ENCODE peak calls at places on chromosomes 7 and 10, in seven cellular contexts. C is SHP77 treated with DMSO at 0.1 percent for 48 hours; F is naive thymus-derived CD8-positive, alpha-beta T cell; H is tibial artery; R is A549; N is stimulated activated CD4-positive, alpha-beta T cell treated with anti-CD3 and anti-CD28 coated beads, Interleukin-1b, Interleukin-23, amount 100 ng/mL, for 48 hours; K is D341Med. P is an unnamed sample.
A peak's percentile ranks its signal among the peaks of the same experiment; 100 is the strongest.

GRCh38 chr7:151205749-151206148 is 4.5 kb downstream of the H2BK1 start:
- DNase-seq in K (no peak), H (no peak), F (no peak), C (no peak), N (no peak), R (no peak), P (no peak)

GRCh38 chr10:107028249-107028648 is 136.3 kb downstream of the SORCS1 start:
- DNase-seq in K (no peak), R (no peak), N (no peak), H (no peak), F (no peak), C (no peak), P (no peak)

GRCh38 chr7:80729586-80730320 is 91.3 kb downstream of the CD36 start:
- DNase-seq in R (no peak), N (no peak), F (no peak), K (no peak), C (no peak), H (no peak), P (no peak)

GRCh38 chr7:84218681-84219080 is 24.1 kb upstream of the SEMA3A start:
- DNase-seq in N (no peak), F (no peak), K (no peak), C (no peak), H (no peak), R (peak; percentile 52), P (no peak)

GRCh38 chr7:36862685-36863375 is 138.5 kb upstream of the AOAH start:
- DNase-seq in F (no peak), R (no peak), K (no peak), H (no peak), N (no peak), C (no peak), P (no peak)

GRCh38 chr7:25025218-25025671 is 45.3 kb upstream of the OSBPL3 start:
- DNase-seq in R (peak; percentile 61), N (no peak), K (no peak), C (no peak), H (no peak), F (no peak), P (no peak)

GRCh38 chr10:122140941-122141623 is 130.0 kb upstream of the BTBD16 start:
- DNase-seq in H (peak; percentile 96), R (peak; percentile 98), C (peak; percentile 86), F (no peak), K (no peak), N (no peak), P (no peak)

GRCh38 chr10:48450811-48451466 is 144.5 kb downstream of the MAPK8 start:
- DNase-seq in F (no peak), C (no peak), N (no peak), H (peak; percentile 15), K (peak; percentile 50), R (no peak), P (no peak)

GRCh38 chr10:58696736-58697135 is 184.1 kb downstream of the BICC1 start:
- DNase-seq in F (no peak), C (no peak), K (no peak), H (no peak), N (no peak), R (no peak), P (no peak)

GRCh38 chr10:33387720-33388119 is 53.3 kb upstream of the NRP1 start:
- DNase-seq in H (no peak), F (no peak), C (no peak), K (no peak), N (no peak), R (no peak), P (no peak)

GRCh38 chr10:24465124-24465874 is 256.4 kb downstream of the KIAA1217 start:
- DNase-seq in C (no peak), R (no peak), H (no peak), K (no peak), N (no peak), F (no peak), P (no peak)

GRCh38 chr10:66782776-66783175 is 143.1 kb upstream of the LRRTM3 start:
- DNase-seq in K (no peak), C (no peak), H (no peak), N (no peak), R (no peak), F (no peak), P (no peak)

GRCh38 chr10:129865960-129866359 is 98.1 kb downstream of the EBF3 start:
- DNase-seq in K (no peak), N (no peak), R (no peak), C (no peak), F (no peak), H (no peak), P (no peak)

GRCh38 chr7:26625286-26625685 is 239.1 kb downstream of the SKAP2 start:
- DNase-seq in F (no peak), H (no peak), C (no peak), K (no peak), R (no peak), N (no peak), P (no peak)

GRCh38 chr10:71440506-71441035 is 43.9 kb downstream of the CDH23 start:
- DNase-seq in K (no peak), C (no peak), N (no peak), H (no peak), R (no peak), F (no peak), P (no peak)

GRCh38 chr10:91381562-91381923 is 28.6 kb upstream of the HECTD2 start:
- DNase-seq in H (no peak), F (no peak), K (no peak), R (no peak), C (no peak), N (no peak), P (no peak)

GRCh38 chr7:19362099-19362498 is 216.9 kb upstream of the FERD3L start:
- DNase-seq in H (no peak), R (no peak), N (no peak), K (no peak), C (no peak), F (no peak), P (no peak)

GRCh38 chr10:63236113-63236935 is 103.2 kb downstream of the NRBF2 start:
- DNase-seq in H (no peak), R (peak; percentile 88), N (no peak), K (no peak), C (no peak), F (no peak), P (no peak)

GRCh38 chr7:131108212-131108980 is 219.3 kb upstream of the MKLN1 start:
- DNase-seq in R (peak; percentile 39), K (no peak), C (no peak), F (peak; percentile 81), H (no peak), N (no peak), P (no peak)

GRCh38 chr10:96292971-96293909 is 11.0 kb upstream of the DNTT start:
- DNase-seq in K (peak; percentile 30), R (peak; percentile 59), C (peak; percentile 62), N (no peak), H (no peak), F (no peak), P (peak; percentile 65)

GRCh38 chr7:69691327-69691726 is 93.1 kb downstream of the AUTS2 start:
- DNase-seq in H (no peak), C (no peak), R (no peak), N (no peak), F (no peak), K (no peak), P (no peak)

GRCh38 chr7:137619181-137619580 is 227.6 kb downstream of the DGKI start:
- DNase-seq in K (no peak), F (no peak), N (no peak), C (no peak), H (no peak), R (no peak), P (no peak)

GRCh38 chr10:24393206-24393605 is 184.3 kb downstream of the KIAA1217 start:
- DNase-seq in R (no peak), K (no peak), H (no peak), F (no peak), N (no peak), C (no peak), P (no peak)

GRCh38 chr7:99380032-99380822 is 5.7 kb downstream of the ARPC1B start:
- DNase-seq in K (no peak), R (no peak), H (peak; percentile 54), N (peak; percentile 54), C (no peak), F (peak; percentile 32), P (peak; percentile 5)

GRCh38 chr7:145928937-145929336 is 187.7 kb upstream of the CNTNAP2 start:
- DNase-seq in N (no peak), H (no peak), F (no peak), K (no peak), C (no peak), R (no peak), P (no peak)

GRCh38 chr10:79382491-79382941 is 35.2 kb downstream of the PPIF start:
- DNase-seq in N (no peak), R (no peak), C (no peak), F (no peak), K (no peak), H (no peak), P (no peak)

GRCh38 chr10:29238531-29239080 is 50.3 kb upstream of the LYZL1 start:
- DNase-seq in H (no peak), R (no peak), N (no peak), K (no peak), C (no peak), F (no peak), P (no peak)

GRCh38 chr7:18320971-18321567 is 174.5 kb upstream of the HDAC9 start:
- DNase-seq in K (peak; percentile 29), R (peak; percentile 55), H (no peak), F (no peak), C (no peak), N (no peak), P (peak; percentile 35)

GRCh38 chr10:82982110-82982608 is 1107.2 kb downstream of the NRG3 start:
- DNase-seq in R (peak; percentile 28), F (no peak), K (no peak), N (no peak), H (no peak), C (no peak), P (no peak)